ENCODE peak calls at places on chromosome 21, in four cellular contexts. One of them, this sample, is unnamed.
A peak's percentile ranks its signal among the peaks of the same experiment; 100 is the strongest.

GRCh38 chr21:42845296-42845965 is 33.9 kb downstream of the WDR4 start:
- DNase-seq in GM12865: no peak
- DNase-seq in progenitor cell of endocrine pancreas: no peak
- DNase-seq in CD8-positive, alpha-beta memory T cell: no peak
- DNase-seq in this sample: no peak

GRCh38 chr21:27812279-27812678 is 845.4 kb upstream of the ADAMTS5 start:
- DNase-seq in CD8-positive, alpha-beta memory T cell: no peak
- DNase-seq in progenitor cell of endocrine pancreas: no peak
- DNase-seq in GM12865: no peak
- DNase-seq in this sample: no peak

GRCh38 chr21:24205317-24205716 is 1402.0 kb downstream of the MRPL39 start:
- DNase-seq in GM12865: no peak
- DNase-seq in CD8-positive, alpha-beta memory T cell: no peak
- DNase-seq in progenitor cell of endocrine pancreas: no peak
- DNase-seq in this sample: no peak

GRCh38 chr21:28393279-28393678 is 599.4 kb downstream of the LTN1 start:
- DNase-seq in CD8-positive, alpha-beta memory T cell: no peak
- DNase-seq in progenitor cell of endocrine pancreas: no peak
- DNase-seq in GM12865: peak; percentile 6
- DNase-seq in this sample: no peak

GRCh38 chr21:31576428-31576827 is 83.1 kb upstream of the SOD1 start:
- DNase-seq in CD8-positive, alpha-beta memory T cell: no peak
- DNase-seq in GM12865: no peak
- DNase-seq in progenitor cell of endocrine pancreas: no peak
- DNase-seq in this sample: no peak

GRCh38 chr21:17732306-17732705 is 86.8 kb downstream of the C21orf91 start:
- DNase-seq in progenitor cell of endocrine pancreas: no peak
- DNase-seq in GM12865: no peak
- DNase-seq in CD8-positive, alpha-beta memory T cell: no peak
- DNase-seq in this sample: no peak

GRCh38 chr21:42237577-42237976 is 18.6 kb downstream of the ABCG1 start:
- DNase-seq in progenitor cell of endocrine pancreas: no peak
- DNase-seq in CD8-positive, alpha-beta memory T cell: peak; percentile 23
- DNase-seq in GM12865: peak; percentile 51
- DNase-seq in this sample: no peak

GRCh38 chr21:33109574-33110339 is 39.8 kb downstream of the OLIG1 start:
- DNase-seq in progenitor cell of endocrine pancreas: no peak
- DNase-seq in CD8-positive, alpha-beta memory T cell: no peak
- DNase-seq in GM12865: no peak
- DNase-seq in this sample: peak; percentile 61

GRCh38 chr21:33020558-33021100 is 5.1 kb upstream of the OLIG2 start:
- DNase-seq in GM12865: no peak
- DNase-seq in progenitor cell of endocrine pancreas: no peak
- DNase-seq in CD8-positive, alpha-beta memory T cell: no peak
- DNase-seq in this sample: no peak

GRCh38 chr21:35649186-35649585 is 411.1 kb downstream of the SETD4 start:
- DNase-seq in CD8-positive, alpha-beta memory T cell: no peak
- DNase-seq in progenitor cell of endocrine pancreas: no peak
- DNase-seq in GM12865: no peak
- DNase-seq in this sample: no peak

GRCh38 chr21:28991861-28992525 is 684 bp downstream of the LTN1 start:
- DNase-seq in progenitor cell of endocrine pancreas: no peak
- DNase-seq in GM12865: peak; percentile 19
- DNase-seq in CD8-positive, alpha-beta memory T cell: no peak
- DNase-seq in this sample: no peak

This sample was measured in retina.